ENCODE peak calls at places on chromosomes 11 and 22, in seven cellular contexts. G is CD8-positive, alpha-beta memory T cell; U is kidney; Q is tibial nerve; X is HFF-Myc; H is body of pancreas; O is adrenal gland. L is an unnamed sample.

GRCh38 chr11:93403930-93404329 is 73.4 kb downstream of the DEUP1 start:
- DNase-seq in G (no peak), U (no peak), Q (no peak), X (no peak), H (no peak), O (no peak), L (no peak)

GRCh38 chr11:120674537-120674936 is 163.0 kb downstream of the GRIK4 start:
- DNase-seq in G (no peak), U (no peak), Q (no peak), X (no peak), H (peak), O (no peak), L (no peak)

GRCh38 chr11:97815667-97816066 is 1205.1 kb upstream of the CNTN5 start:
- DNase-seq in G (no peak), U (no peak), Q (no peak), X (no peak), H (no peak), O (no peak), L (peak)

GRCh38 chr22:20587206-20587958 is 80.0 kb downstream of the MED15 start:
- DNase-seq in G (no peak), U (peak), Q (no peak), X (no peak), H (no peak), O (no peak), L (no peak)

GRCh38 chr11:19952101-19952605 is 208.1 kb downstream of the DBX1 start:
- DNase-seq in G (no peak), U (no peak), Q (no peak), X (no peak), H (no peak), O (no peak), L (peak)

GRCh38 chr11:85886089-85887056 is 31.2 kb downstream of the CCDC83 start:
- DNase-seq in G (no peak), U (no peak), Q (no peak), X (no peak), H (no peak), O (no peak), L (peak)

GRCh38 chr11:72812968-72813739 is 1.1 kb upstream of the ATG16L2 start:
- DNase-seq in G (peak), U (peak), Q (no peak), X (no peak), H (peak), O (no peak), L (peak)

GRCh38 chr11:82776377-82776776 is 42.7 kb upstream of the FAM181B start:
- DNase-seq in G (no peak), U (no peak), Q (no peak), X (no peak), H (no peak), O (no peak), L (no peak)

GRCh38 chr11:94806436-94806835 is 38.3 kb downstream of the AMOTL1 start:
- DNase-seq in G (no peak), U (no peak), Q (no peak), X (no peak), H (no peak), O (no peak), L (peak)

GRCh38 chr11:75796091-75796435 is 18.9 kb upstream of the UVRAG start:
- DNase-seq in G (no peak), U (peak), Q (no peak), X (no peak), H (no peak), O (no peak), L (no peak)

GRCh38 chr22:48899523-48900326 is 927.9 kb downstream of the BRD1 start:
- DNase-seq in G (no peak), U (no peak), Q (no peak), X (no peak), H (no peak), O (no peak), L (no peak)

GRCh38 chr11:32890843-32891656 is 1.6 kb upstream of the QSER1 start:
- DNase-seq in G (no peak), U (no peak), Q (no peak), X (no peak), H (no peak), O (no peak), L (no peak)
- H3K4me3 ChIP-seq in G (no peak), U (peak), Q (no peak), X (no peak), H (no peak), O (no peak), L (no peak)

GRCh38 chr22:27123880-27124279 is 466.5 kb downstream of the MIAT start:
- DNase-seq in G (no peak), U (no peak), Q (no peak), X (no peak), H (no peak), O (no peak), L (no peak)

GRCh38 chr22:27125539-27125938 is 468.2 kb downstream of the MIAT start:
- DNase-seq in G (no peak), U (no peak), Q (no peak), X (no peak), H (no peak), O (no peak), L (no peak)

GRCh38 chr22:27122561-27122960 is 465.2 kb downstream of the MIAT start:
- DNase-seq in G (no peak), U (no peak), Q (no peak), X (no peak), H (no peak), O (no peak), L (no peak)

GRCh38 chr22:27128461-27129080 is 471.2 kb downstream of the MIAT start:
- DNase-seq in G (no peak), U (no peak), Q (no peak), X (no peak), H (no peak), O (no peak), L (no peak)

GRCh38 chr22:27124336-27125023 is 467.1 kb downstream of the MIAT start:
- DNase-seq in G (no peak), U (no peak), Q (no peak), X (no peak), H (no peak), O (peak), L (no peak)
- H3K4me3 ChIP-seq in G (no peak), U (no peak), Q (no peak), X (no peak), H (no peak), O (no peak), L (no peak)

GRCh38 chr22:44668190-44668885 is 33.7 kb upstream of the PRR5 start:
- DNase-seq in G (peak), U (peak), Q (no peak), X (no peak), H (no peak), O (no peak), L (no peak)
- H3K4me3 ChIP-seq in G (peak), U (peak), Q (peak), X (peak), H (no peak), O (no peak), L (peak)

GRCh38 chr11:73962097-73962705 is 11.4 kb downstream of the DNAJB13 start:
- DNase-seq in G (no peak), U (peak), Q (no peak), X (no peak), H (no peak), O (no peak), L (no peak)

GRCh38 chr11:73968356-73968966 is 14.2 kb downstream of the UCP2 start:
- DNase-seq in G (no peak), U (no peak), Q (no peak), X (no peak), H (no peak), O (no peak), L (no peak)

GRCh38 chr11:73963861-73964260 is 13.0 kb downstream of the DNAJB13 start:
- DNase-seq in G (no peak), U (peak), Q (no peak), X (no peak), H (no peak), O (no peak), L (no peak)

GRCh38 chr11:73965764-73966121 is 14.9 kb downstream of the DNAJB13 start:
- DNase-seq in G (no peak), U (no peak), Q (no peak), X (no peak), H (no peak), O (no peak), L (no peak)

DNA sequence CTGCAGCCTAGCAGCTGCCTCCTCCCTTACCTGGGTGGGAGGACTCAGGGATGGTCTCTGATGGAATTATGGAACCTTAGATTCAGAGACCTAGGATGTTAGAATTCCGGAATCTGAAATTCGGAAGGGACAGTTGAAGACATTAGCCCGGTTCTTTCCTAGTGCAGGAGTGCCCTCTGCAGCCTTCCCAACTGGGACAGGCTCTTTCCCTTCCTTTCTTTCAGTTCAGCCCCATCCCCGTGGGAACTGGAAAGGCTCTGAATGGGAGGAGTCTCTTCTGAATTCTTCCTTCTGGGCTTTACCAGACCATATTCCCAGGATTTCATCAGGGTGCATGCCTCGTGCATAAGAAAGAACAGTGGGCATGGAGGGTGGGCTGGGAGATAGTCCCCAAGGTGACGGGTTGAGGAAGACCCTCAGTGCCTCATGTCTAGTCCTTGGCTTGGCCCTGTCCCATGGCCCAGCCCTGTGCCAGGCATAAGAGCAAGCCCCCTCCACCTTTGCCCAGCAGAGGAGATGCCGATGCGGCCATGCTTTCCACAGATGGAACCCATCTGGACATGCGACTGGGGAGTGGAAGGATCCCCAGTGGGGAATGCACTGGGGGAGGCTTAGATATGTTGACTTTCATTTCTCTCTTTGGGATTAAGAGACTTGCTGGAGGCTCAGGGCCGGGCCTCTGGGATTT is 14.4 kb downstream of the DNAJB13 start:
- DNase-seq in G (no peak), U (no peak), Q (no peak), X (no peak), H (no peak), O (peak), L (peak)
- H3K4me3 ChIP-seq in G (no peak), U (no peak), Q (no peak), X (peak), H (no peak), O (no peak), L (no peak)

DNA sequence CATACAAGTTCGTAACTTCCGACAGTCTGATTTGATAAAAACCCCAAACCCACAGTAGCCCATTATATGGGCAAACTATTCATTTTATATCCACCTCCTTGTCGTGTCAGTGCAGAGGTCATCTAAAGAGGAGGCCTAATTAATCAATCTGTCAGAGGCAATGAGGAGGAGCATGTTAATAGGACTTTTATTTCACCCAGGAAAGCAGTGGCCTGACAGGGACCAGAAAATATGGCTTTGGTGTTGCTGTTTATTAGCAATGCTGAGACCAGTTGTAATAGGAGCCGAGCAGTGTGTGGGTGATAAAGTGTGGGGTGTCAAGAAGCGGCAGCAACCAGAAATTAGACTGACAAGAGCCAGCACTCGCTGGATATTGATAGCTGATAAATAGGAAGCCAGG is 124.3 kb downstream of the ARL14EP start:
- DNase-seq in G (no peak), U (no peak), Q (no peak), X (no peak), H (no peak), O (no peak), L (no peak)
- H3K4me3 ChIP-seq in G (no peak), U (no peak), Q (no peak), X (no peak), H (no peak), O (no peak), L (no peak)

L was measured in fibroblast of villous mesenchyme.